ENCODE peak calls at places on chromosomes 5 and 9, in five cellular contexts. V is A549, G is NB4, J is spleen, Y is HCT116. L is an unnamed sample.

GRCh38 chr9:76321185-76321828 is 72.9 kb downstream of the RFK start:
- DNase-seq in Y (no peak), V (peak), J (no peak), G (no peak), L (no peak)

GRCh38 chr9:121286973-121287721 is 19.2 kb downstream of the GSN start:
- DNase-seq in G (peak), J (no peak), V (peak), Y (peak), L (peak)

GRCh38 chr9:35689601-35690446 is at the start of gene TPM2:
- DNase-seq in Y (peak), V (peak), G (no peak), J (no peak), L (no peak)

GRCh38 chr9:122468735-122469134 is 9.0 kb downstream of the OR1J1 start:
- DNase-seq in V (no peak), Y (no peak), G (no peak), J (no peak), L (no peak)

GRCh38 chr9:125844611-125845010 is 97.4 kb downstream of the PBX3 start:
- DNase-seq in Y (no peak), G (no peak), V (no peak), J (no peak), L (no peak)

GRCh38 chr9:29211681-29212589 is 1638.7 kb upstream of the C9orf72 start:
- DNase-seq in Y (no peak), J (no peak), G (no peak), V (peak), L (no peak)

GRCh38 chr9:134442087-134442470 is 115.8 kb downstream of the RXRA start:
- DNase-seq in J (no peak), V (no peak), Y (no peak), G (peak), L (no peak)

GRCh38 chr9:94725293-94725692 is 1.2 kb upstream of the AOPEP start:
- DNase-seq in Y (no peak), G (no peak), J (no peak), V (no peak), L (no peak)

GRCh38 chr9:89719202-89719601 is 114.4 kb downstream of the GADD45G start:
- DNase-seq in Y (no peak), G (no peak), V (no peak), J (no peak), L (no peak)

GRCh38 chr9:8845376-8845775 is 1045.8 kb upstream of the DMAC1 start:
- DNase-seq in J (no peak), Y (no peak), V (no peak), G (no peak), L (no peak)

GRCh38 chr9:94083384-94083783 is 880 bp upstream of the PTPDC1 start:
- DNase-seq in Y (no peak), J (no peak), V (no peak), G (no peak), L (no peak)

GRCh38 chr9:113219972-113220371 is 1.1 kb downstream of the FKBP15 start:
- DNase-seq in V (no peak), G (peak), J (no peak), Y (no peak), L (no peak)

GRCh38 chr9:113844466-113844865 is 31.6 kb upstream of the ZNF618 start:
- DNase-seq in Y (no peak), J (no peak), G (no peak), V (no peak), L (no peak)

GRCh38 chr5:113378081-113378480 is 56.7 kb downstream of the TSSK1B start:
- DNase-seq in Y (no peak), G (peak), J (no peak), V (no peak), L (no peak)

GRCh38 chr9:87640385-87640795 is 85.5 kb upstream of the CTSL start:
- DNase-seq in G (no peak), Y (no peak), J (no peak), V (no peak), L (no peak)

GRCh38 chr5:94640176-94640575 is 21.7 kb downstream of the SLF1 start:
- DNase-seq in G (no peak), V (no peak), J (no peak), Y (no peak), L (no peak)

GRCh38 chr5:135242021-135242480 is 157.0 kb downstream of the MACROH2A1 start:
- DNase-seq in J (peak), G (no peak), V (no peak), Y (no peak), L (peak)

GRCh38 chr9:38417003-38417965 is 7.0 kb downstream of the IGFBPL1 start:
- DNase-seq in Y (peak), J (no peak), G (peak), V (peak), L (no peak)

GRCh38 chr5:122517091-122517490 is 205.1 kb downstream of the SNCAIP start:
- DNase-seq in G (no peak), Y (no peak), J (no peak), V (no peak), L (no peak)

GRCh38 chr5:92518318-92518913 is 1062.6 kb downstream of the NR2F1-AS1 start:
- DNase-seq in J (no peak), G (peak), Y (peak), V (peak), L (no peak)

GRCh38 chr5:81761970-81762369 is 11.1 kb upstream of the SSBP2 start:
- DNase-seq in Y (no peak), J (no peak), V (no peak), G (no peak), L (no peak)

GRCh38 chr9:135300346-135301141 is 179.0 kb upstream of the PPP1R26 start:
- DNase-seq in J (peak), V (no peak), G (no peak), Y (no peak), L (peak)

GRCh38 chr5:142356716-142357468 is 32.1 kb upstream of the SPRY4 start:
- DNase-seq in G (peak), V (peak), Y (peak), J (peak), L (peak)
- TF ChIP-seq POLR2A in G (no peak), V (peak), Y (no peak), J (no peak), L (peak)

GRCh38 chr9:92176800-92177185 is 61.6 kb upstream of the SPTLC1 start:
- DNase-seq in J (no peak), V (no peak), G (no peak), Y (no peak), L (no peak)

GRCh38 chr9:92180669-92181181 is 65.5 kb upstream of the SPTLC1 start:
- DNase-seq in J (no peak), Y (no peak), V (no peak), G (peak), L (no peak)

GRCh38 chr9:92181296-92181695 is 66.1 kb upstream of the SPTLC1 start:
- DNase-seq in J (no peak), V (no peak), G (peak), Y (no peak), L (no peak)

GRCh38 chr9:92177591-92177990 is 62.4 kb upstream of the SPTLC1 start:
- DNase-seq in V (no peak), Y (no peak), G (no peak), J (no peak), L (no peak)

DNA sequence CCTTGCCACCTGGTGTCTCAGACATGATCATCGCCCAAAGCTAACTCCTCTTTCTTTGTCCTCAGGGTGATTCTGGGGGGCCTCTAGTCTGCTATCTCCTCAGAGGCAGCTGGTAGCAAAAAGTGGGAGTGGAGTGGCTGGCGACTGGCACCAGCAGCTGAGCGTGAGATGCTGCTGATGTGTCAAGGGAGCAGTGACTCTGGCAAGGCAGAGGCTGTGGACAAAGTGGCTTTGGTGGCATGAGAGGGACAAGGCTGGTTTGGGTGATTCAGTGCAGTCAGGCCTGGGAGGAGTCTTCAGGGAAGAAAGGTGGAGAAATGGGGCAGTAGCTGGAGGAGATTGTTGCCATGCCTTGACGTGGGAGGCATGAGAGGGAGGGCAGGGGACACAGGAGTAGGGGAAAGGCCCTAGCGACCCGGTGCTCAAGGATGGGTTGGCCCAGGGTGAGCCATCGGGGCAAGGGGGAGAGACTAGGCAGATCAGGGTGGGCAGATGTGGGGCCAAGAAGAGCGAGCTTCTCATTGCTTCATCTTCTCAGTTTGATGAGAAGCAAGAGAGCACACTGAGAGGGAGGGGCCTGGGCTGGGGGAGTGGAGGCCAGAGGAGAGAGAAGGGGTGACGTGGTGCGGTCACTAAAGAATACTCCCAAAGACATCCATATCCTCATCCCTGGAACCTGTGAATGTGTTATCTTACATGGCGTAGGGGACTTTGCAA is 64.2 kb upstream of the SPTLC1 start:
- DNase-seq in J (no peak), G (no peak), V (no peak), Y (no peak), L (no peak)
- TF ChIP-seq CTCF in J (no peak), G (no peak), V (no peak), Y (no peak), L (no peak)

DNA sequence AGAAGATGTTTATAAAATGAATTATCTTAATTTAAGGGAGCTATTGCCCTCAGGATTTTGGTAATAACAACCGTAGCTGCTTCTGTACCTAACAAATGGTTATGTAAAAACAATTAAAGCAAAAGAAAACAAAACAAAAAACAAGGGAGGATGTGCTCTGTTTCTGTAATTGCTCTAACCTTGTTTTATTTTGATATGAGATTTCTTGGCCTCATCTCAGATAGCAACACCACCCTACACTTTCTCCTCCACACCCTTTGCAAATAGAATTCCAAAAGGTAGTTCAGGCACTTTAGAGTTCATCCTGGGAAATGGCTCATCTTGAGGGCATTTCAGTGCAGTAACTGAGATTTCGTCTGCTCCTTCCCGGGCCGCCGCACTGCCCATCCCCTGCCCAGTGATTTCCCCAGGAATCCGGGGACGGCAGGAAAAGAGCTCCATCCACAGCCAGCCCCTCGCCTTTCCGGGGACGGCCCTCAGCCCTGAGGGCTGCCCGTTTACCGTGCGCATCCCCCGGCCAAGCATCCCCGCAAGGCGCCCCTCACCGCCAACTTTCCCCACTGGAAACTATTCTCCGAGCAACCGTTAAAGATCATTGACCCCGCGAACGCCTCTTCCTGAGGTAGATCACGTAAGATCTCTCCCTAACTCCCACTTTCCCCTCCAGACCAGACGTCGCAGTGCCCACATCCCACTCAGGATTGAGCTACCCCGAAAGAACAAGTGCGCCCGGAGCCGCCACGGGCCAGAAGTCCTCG is 1.2 kb downstream of the FNBP1 start:
- DNase-seq in V (peak), J (peak), G (no peak), Y (no peak), L (no peak)
- TF ChIP-seq POLR2A in V (no peak), J (no peak), G (no peak), Y (no peak), L (no peak)

DNA sequence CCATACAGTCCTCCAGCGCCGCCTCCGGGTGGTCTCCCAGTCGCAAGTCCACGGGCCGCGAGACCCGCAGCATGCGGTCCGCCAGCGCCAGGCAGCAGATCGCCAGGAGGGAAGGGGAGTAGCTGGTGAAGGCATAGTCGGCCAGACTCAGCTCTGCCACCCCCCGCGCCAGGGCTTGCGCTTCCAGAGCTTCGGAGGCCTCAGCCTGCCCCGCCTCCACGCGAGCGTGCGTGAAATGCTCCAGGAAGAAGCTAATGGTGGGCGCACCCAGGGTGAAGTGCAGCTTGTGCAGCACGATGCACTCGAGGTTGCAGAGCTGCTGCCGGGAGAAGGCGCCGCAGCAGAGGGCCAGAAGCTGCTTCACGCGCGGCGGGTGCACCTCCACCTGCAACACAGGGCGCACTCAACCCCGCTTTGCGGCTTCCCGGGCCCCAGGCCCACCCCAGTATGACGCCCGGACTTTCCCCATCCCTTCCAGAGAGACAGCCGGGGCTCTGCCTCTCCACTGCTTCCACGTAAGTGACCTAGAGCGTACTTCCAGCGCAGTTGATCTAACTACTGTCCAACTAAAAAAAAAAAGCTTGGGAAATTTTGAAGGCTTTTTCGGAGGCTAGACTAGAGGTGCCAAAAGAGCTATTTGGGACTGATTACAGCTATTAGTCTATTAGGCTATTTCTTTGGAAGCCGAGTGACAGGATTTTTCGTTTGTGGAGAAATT is 1.8 kb downstream of the CCNO start:
- DNase-seq in J (no peak), G (peak), V (no peak), Y (no peak), L (no peak)
- TF ChIP-seq CTCF in J (no peak), G (no peak), V (no peak), Y (no peak), L (no peak)

GRCh38 chr9:83533296-83533695 is 4.9 kb downstream of the FRMD3 start:
- DNase-seq in V (no peak), Y (no peak), J (no peak), G (no peak), L (no peak)
- TF ChIP-seq POLR2A in V (no peak), Y (no peak), J (no peak), G (no peak), L (no peak)

GRCh38 chr5:141637693-141638419 is 1.1 kb downstream of the RELL2 start:
- DNase-seq in G (peak), Y (no peak), J (peak), V (peak), L (peak)
- TF ChIP-seq CTCF in G (no peak), Y (peak), J (peak), V (no peak), L (peak)

GRCh38 chr5:172454355-172455086 is at the start of gene SH3PXD2B:
- DNase-seq in J (peak), G (peak), V (peak), Y (no peak), L (no peak)
- TF ChIP-seq POLR2A in J (no peak), G (peak), V (peak), Y (peak), L (no peak)

GRCh38 chr5:180201051-180201987 is 7.7 kb downstream of the RASGEF1C start:
- DNase-seq in J (peak), G (peak), V (peak), Y (peak), L (no peak)
- TF ChIP-seq CTCF in J (no peak), G (peak), V (peak), Y (peak), L (peak)

L was measured in Peyer's patch.